ENCODE peak calls at places on chromosomes 1 and 21, in nine cellular contexts. One of them, this sample, is unnamed.

GRCh38 chr1:231926340-231926739 is 299.8 kb downstream of the DISC1 start:
- DNase-seq in CD8-positive, alpha-beta memory T cell: no peak
- DNase-seq in SK-MEL-5: no peak
- DNase-seq in NCI-H446 treated with DMSO at 0.1 percent for 48 hours: no peak
- DNase-seq in AG10803: no peak
- DNase-seq in left ventricle myocardium inferior: no peak
- DNase-seq in RKO: no peak
- DNase-seq in left lung: no peak
- DNase-seq in HT1080: no peak
- DNase-seq in this sample: peak; percentile 27

GRCh38 chr1:214331180-214331579 is 50.2 kb downstream of the SMYD2 start:
- DNase-seq in left ventricle myocardium inferior: peak; percentile 38
- DNase-seq in left lung: no peak
- DNase-seq in SK-MEL-5: no peak
- DNase-seq in RKO: no peak
- DNase-seq in NCI-H446 treated with DMSO at 0.1 percent for 48 hours: no peak
- DNase-seq in CD8-positive, alpha-beta memory T cell: no peak
- DNase-seq in AG10803: no peak
- DNase-seq in HT1080: no peak
- DNase-seq in this sample: no peak

GRCh38 chr21:46294647-46295176 is 8.6 kb downstream of the YBEY start:
- DNase-seq in SK-MEL-5: no peak
- DNase-seq in left lung: no peak
- DNase-seq in AG10803: peak; percentile 69
- DNase-seq in left ventricle myocardium inferior: peak; percentile 29
- DNase-seq in NCI-H446 treated with DMSO at 0.1 percent for 48 hours: no peak
- DNase-seq in RKO: no peak
- DNase-seq in CD8-positive, alpha-beta memory T cell: no peak
- DNase-seq in HT1080: peak; percentile 77
- DNase-seq in this sample: peak; percentile 14

GRCh38 chr1:93338426-93338825 is 7.3 kb upstream of the DR1 start:
- DNase-seq in SK-MEL-5: no peak
- DNase-seq in CD8-positive, alpha-beta memory T cell: no peak
- DNase-seq in NCI-H446 treated with DMSO at 0.1 percent for 48 hours: no peak
- DNase-seq in AG10803: peak; percentile 93
- DNase-seq in RKO: peak; percentile 90
- DNase-seq in left ventricle myocardium inferior: no peak
- DNase-seq in HT1080: peak; percentile 94
- DNase-seq in left lung: no peak
- DNase-seq in this sample: peak; percentile 92

GRCh38 chr1:156836041-156836654 is 19.5 kb upstream of the SH2D2A start:
- DNase-seq in HT1080: no peak
- DNase-seq in NCI-H446 treated with DMSO at 0.1 percent for 48 hours: no peak
- DNase-seq in RKO: no peak
- DNase-seq in left lung: no peak
- DNase-seq in CD8-positive, alpha-beta memory T cell: peak; percentile 45
- DNase-seq in AG10803: no peak
- DNase-seq in left ventricle myocardium inferior: no peak
- DNase-seq in SK-MEL-5: no peak
- DNase-seq in this sample: no peak

GRCh38 chr1:10905841-10906655 is 106.4 kb upstream of the TARDBP start:
- DNase-seq in HT1080: no peak
- DNase-seq in AG10803: no peak
- DNase-seq in CD8-positive, alpha-beta memory T cell: no peak
- DNase-seq in NCI-H446 treated with DMSO at 0.1 percent for 48 hours: no peak
- DNase-seq in RKO: no peak
- DNase-seq in left ventricle myocardium inferior: no peak
- DNase-seq in left lung: no peak
- DNase-seq in SK-MEL-5: no peak
- DNase-seq in this sample: no peak

GRCh38 chr1:66300986-66301451 is 232.9 kb upstream of the SGIP1 start:
- DNase-seq in left ventricle myocardium inferior: no peak
- DNase-seq in CD8-positive, alpha-beta memory T cell: peak; percentile 62
- DNase-seq in HT1080: peak; percentile 60
- DNase-seq in left lung: no peak
- DNase-seq in AG10803: peak; percentile 59
- DNase-seq in RKO: peak; percentile 66
- DNase-seq in SK-MEL-5: peak; percentile 73
- DNase-seq in NCI-H446 treated with DMSO at 0.1 percent for 48 hours: no peak
- DNase-seq in this sample: no peak

GRCh38 chr1:7389201-7389785 is 381.8 kb upstream of the VAMP3 start:
- DNase-seq in RKO: no peak
- DNase-seq in CD8-positive, alpha-beta memory T cell: no peak
- DNase-seq in left ventricle myocardium inferior: peak; percentile 14
- DNase-seq in NCI-H446 treated with DMSO at 0.1 percent for 48 hours: no peak
- DNase-seq in left lung: no peak
- DNase-seq in HT1080: peak; percentile 50
- DNase-seq in SK-MEL-5: no peak
- DNase-seq in AG10803: peak; percentile 16
- DNase-seq in this sample: no peak

GRCh38 chr1:15965228-15965767 is 10.6 kb downstream of the ZBTB17 start:
- DNase-seq in SK-MEL-5: peak; percentile 99
- DNase-seq in AG10803: peak; percentile 89
- DNase-seq in NCI-H446 treated with DMSO at 0.1 percent for 48 hours: no peak
- DNase-seq in HT1080: no peak
- DNase-seq in CD8-positive, alpha-beta memory T cell: no peak
- DNase-seq in RKO: no peak
- DNase-seq in left ventricle myocardium inferior: no peak
- DNase-seq in left lung: no peak
- DNase-seq in this sample: no peak

GRCh38 chr1:171819946-171820345 is 21.4 kb upstream of the DNM3 start:
- DNase-seq in NCI-H446 treated with DMSO at 0.1 percent for 48 hours: no peak
- DNase-seq in left ventricle myocardium inferior: no peak
- DNase-seq in HT1080: no peak
- DNase-seq in SK-MEL-5: no peak
- DNase-seq in left lung: no peak
- DNase-seq in RKO: no peak
- DNase-seq in AG10803: no peak
- DNase-seq in CD8-positive, alpha-beta memory T cell: no peak
- DNase-seq in this sample: no peak

GRCh38 chr1:17251699-17252376 is 2.9 kb downstream of the PADI3 start:
- DNase-seq in AG10803: peak; percentile 25
- DNase-seq in left ventricle myocardium inferior: no peak
- DNase-seq in NCI-H446 treated with DMSO at 0.1 percent for 48 hours: no peak
- DNase-seq in left lung: no peak
- DNase-seq in HT1080: peak; percentile 94
- DNase-seq in SK-MEL-5: no peak
- DNase-seq in RKO: peak; percentile 54
- DNase-seq in CD8-positive, alpha-beta memory T cell: no peak
- DNase-seq in this sample: peak; percentile 78

GRCh38 chr1:196608401-196609113 is at the start of gene KCNT2:
- DNase-seq in NCI-H446 treated with DMSO at 0.1 percent for 48 hours: peak; percentile 28
- DNase-seq in CD8-positive, alpha-beta memory T cell: no peak
- DNase-seq in SK-MEL-5: no peak
- DNase-seq in left ventricle myocardium inferior: peak; percentile 67
- DNase-seq in RKO: no peak
- DNase-seq in HT1080: no peak
- DNase-seq in left lung: peak; percentile 78
- DNase-seq in AG10803: peak; percentile 17
- DNase-seq in this sample: peak; percentile 5

GRCh38 chr1:181061891-181062777 is 26.4 kb upstream of the IER5 start:
- DNase-seq in HT1080: no peak
- DNase-seq in CD8-positive, alpha-beta memory T cell: peak; percentile 53
- DNase-seq in AG10803: peak; percentile 16
- DNase-seq in SK-MEL-5: no peak
- DNase-seq in left ventricle myocardium inferior: peak; percentile 26
- DNase-seq in NCI-H446 treated with DMSO at 0.1 percent for 48 hours: no peak
- DNase-seq in left lung: peak; percentile 82
- DNase-seq in RKO: no peak
- DNase-seq in this sample: no peak

GRCh38 chr1:39317910-39318633 is 113.6 kb downstream of the MACF1 start:
- DNase-seq in CD8-positive, alpha-beta memory T cell: no peak
- DNase-seq in AG10803: no peak
- DNase-seq in left ventricle myocardium inferior: no peak
- DNase-seq in left lung: no peak
- DNase-seq in RKO: no peak
- DNase-seq in NCI-H446 treated with DMSO at 0.1 percent for 48 hours: no peak
- DNase-seq in HT1080: peak; percentile 62
- DNase-seq in SK-MEL-5: no peak
- DNase-seq in this sample: no peak

GRCh38 chr1:65157546-65157941 is 9.5 kb downstream of the AK4 start:
- DNase-seq in SK-MEL-5: no peak
- DNase-seq in CD8-positive, alpha-beta memory T cell: no peak
- DNase-seq in RKO: no peak
- DNase-seq in left lung: no peak
- DNase-seq in NCI-H446 treated with DMSO at 0.1 percent for 48 hours: no peak
- DNase-seq in HT1080: no peak
- DNase-seq in left ventricle myocardium inferior: no peak
- DNase-seq in AG10803: no peak
- DNase-seq in this sample: no peak

GRCh38 chr1:31181515-31182343 is 58.0 kb downstream of the NKAIN1 start:
- DNase-seq in HT1080: peak; percentile 12
- DNase-seq in SK-MEL-5: peak; percentile 54
- DNase-seq in NCI-H446 treated with DMSO at 0.1 percent for 48 hours: no peak
- DNase-seq in left ventricle myocardium inferior: peak; percentile 59
- DNase-seq in CD8-positive, alpha-beta memory T cell: peak; percentile 49
- DNase-seq in left lung: peak; percentile 88
- DNase-seq in AG10803: peak; percentile 24
- DNase-seq in RKO: no peak
- DNase-seq in this sample: no peak